ENCODE peak calls at places on chromosome 16, in nine cellular contexts. One of them, this sample, is unnamed.

GRCh38 chr16:1884889-1885288 is 12.9 kb upstream of the MEIOB start:
- DNase-seq in pancreas: no peak
- DNase-seq in lower leg skin: no peak
- DNase-seq in Panc1: no peak
- DNase-seq in fibroblast of mammary gland: no peak
- DNase-seq in dorsolateral prefrontal cortex: no peak
- DNase-seq in foreskin fibroblast: no peak
- DNase-seq in astrocyte: no peak
- DNase-seq in glutamatergic neuron: no peak
- DNase-seq in this sample: no peak

GRCh38 chr16:81491522-81492188 is 47.0 kb downstream of the CMIP start:
- DNase-seq in pancreas: no peak
- DNase-seq in lower leg skin: no peak
- DNase-seq in Panc1: no peak
- DNase-seq in fibroblast of mammary gland: peak; percentile 49
- DNase-seq in dorsolateral prefrontal cortex: no peak
- DNase-seq in foreskin fibroblast: peak; percentile 84
- DNase-seq in astrocyte: peak; percentile 43
- DNase-seq in glutamatergic neuron: no peak
- DNase-seq in this sample: no peak

GRCh38 chr16:80518436-80518835 is 22.4 kb upstream of the DYNLRB2 start:
- DNase-seq in pancreas: no peak
- DNase-seq in lower leg skin: no peak
- DNase-seq in Panc1: no peak
- DNase-seq in fibroblast of mammary gland: peak; percentile 31
- DNase-seq in dorsolateral prefrontal cortex: no peak
- DNase-seq in foreskin fibroblast: peak; percentile 31
- DNase-seq in astrocyte: no peak
- DNase-seq in glutamatergic neuron: no peak
- DNase-seq in this sample: no peak

GRCh38 chr16:10541396-10541795 is 39.0 kb downstream of the EMP2 start:
- DNase-seq in pancreas: no peak
- DNase-seq in lower leg skin: no peak
- DNase-seq in Panc1: no peak
- DNase-seq in fibroblast of mammary gland: no peak
- DNase-seq in dorsolateral prefrontal cortex: no peak
- DNase-seq in foreskin fibroblast: no peak
- DNase-seq in astrocyte: no peak
- DNase-seq in glutamatergic neuron: peak; percentile 30
- DNase-seq in this sample: no peak

GRCh38 chr16:64864232-64864803 is 257.5 kb downstream of the CDH11 start:
- DNase-seq in pancreas: no peak
- DNase-seq in lower leg skin: no peak
- DNase-seq in Panc1: peak; percentile 27
- DNase-seq in fibroblast of mammary gland: peak; percentile 96
- DNase-seq in dorsolateral prefrontal cortex: no peak
- DNase-seq in foreskin fibroblast: peak; percentile 90
- DNase-seq in astrocyte: peak; percentile 97
- DNase-seq in glutamatergic neuron: no peak
- DNase-seq in this sample: peak; percentile 23

GRCh38 chr16:12062343-12063003 is 85.9 kb downstream of the SNX29 start:
- DNase-seq in pancreas: no peak
- DNase-seq in lower leg skin: peak; percentile 95
- DNase-seq in Panc1: peak; percentile 17
- DNase-seq in fibroblast of mammary gland: peak; percentile 94
- DNase-seq in dorsolateral prefrontal cortex: no peak
- DNase-seq in foreskin fibroblast: peak; percentile 98
- DNase-seq in astrocyte: peak; percentile 80
- DNase-seq in glutamatergic neuron: no peak
- DNase-seq in this sample: peak; percentile 68

GRCh38 chr16:12573730-12574383 is 229.8 kb downstream of the CPPED1 start:
- DNase-seq in pancreas: peak; percentile 19
- DNase-seq in lower leg skin: no peak
- DNase-seq in Panc1: peak; percentile 18
- DNase-seq in fibroblast of mammary gland: peak; percentile 30
- DNase-seq in dorsolateral prefrontal cortex: peak; percentile 30
- DNase-seq in foreskin fibroblast: peak; percentile 49
- DNase-seq in astrocyte: no peak
- DNase-seq in glutamatergic neuron: peak; percentile 67
- DNase-seq in this sample: no peak

GRCh38 chr16:68238029-68238345 is 2.1 kb upstream of the ESRP2 start:
- DNase-seq in pancreas: no peak
- DNase-seq in lower leg skin: no peak
- DNase-seq in Panc1: no peak
- DNase-seq in fibroblast of mammary gland: no peak
- DNase-seq in dorsolateral prefrontal cortex: no peak
- DNase-seq in foreskin fibroblast: no peak
- DNase-seq in astrocyte: no peak
- DNase-seq in glutamatergic neuron: no peak
- DNase-seq in this sample: no peak

GRCh38 chr16:85674418-85674755 is 14.4 kb downstream of the GINS2 start:
- DNase-seq in pancreas: no peak
- DNase-seq in lower leg skin: no peak
- DNase-seq in Panc1: no peak
- DNase-seq in fibroblast of mammary gland: no peak
- DNase-seq in dorsolateral prefrontal cortex: no peak
- DNase-seq in foreskin fibroblast: no peak
- DNase-seq in astrocyte: no peak
- DNase-seq in glutamatergic neuron: no peak
- DNase-seq in this sample: no peak

GRCh38 chr16:85674828-85675227 is 13.9 kb downstream of the GINS2 start:
- DNase-seq in pancreas: no peak
- DNase-seq in lower leg skin: no peak
- DNase-seq in Panc1: no peak
- DNase-seq in fibroblast of mammary gland: no peak
- DNase-seq in dorsolateral prefrontal cortex: no peak
- DNase-seq in foreskin fibroblast: no peak
- DNase-seq in astrocyte: no peak
- DNase-seq in glutamatergic neuron: no peak
- DNase-seq in this sample: no peak

GRCh38 chr16:85673529-85674417 is 15.0 kb downstream of the GINS2 start:
- DNase-seq in pancreas: peak; percentile 85
- DNase-seq in lower leg skin: no peak
- DNase-seq in Panc1: no peak
- DNase-seq in fibroblast of mammary gland: peak; percentile 80
- DNase-seq in dorsolateral prefrontal cortex: no peak
- DNase-seq in foreskin fibroblast: peak; percentile 91
- DNase-seq in astrocyte: peak; percentile 61
- DNase-seq in glutamatergic neuron: no peak
- DNase-seq in this sample: no peak

GRCh38 chr16:85676466-85676865 is 12.3 kb downstream of the GINS2 start:
- DNase-seq in pancreas: no peak
- DNase-seq in lower leg skin: no peak
- DNase-seq in Panc1: no peak
- DNase-seq in fibroblast of mammary gland: no peak
- DNase-seq in dorsolateral prefrontal cortex: no peak
- DNase-seq in foreskin fibroblast: no peak
- DNase-seq in astrocyte: no peak
- DNase-seq in glutamatergic neuron: no peak
- DNase-seq in this sample: no peak

DNA sequence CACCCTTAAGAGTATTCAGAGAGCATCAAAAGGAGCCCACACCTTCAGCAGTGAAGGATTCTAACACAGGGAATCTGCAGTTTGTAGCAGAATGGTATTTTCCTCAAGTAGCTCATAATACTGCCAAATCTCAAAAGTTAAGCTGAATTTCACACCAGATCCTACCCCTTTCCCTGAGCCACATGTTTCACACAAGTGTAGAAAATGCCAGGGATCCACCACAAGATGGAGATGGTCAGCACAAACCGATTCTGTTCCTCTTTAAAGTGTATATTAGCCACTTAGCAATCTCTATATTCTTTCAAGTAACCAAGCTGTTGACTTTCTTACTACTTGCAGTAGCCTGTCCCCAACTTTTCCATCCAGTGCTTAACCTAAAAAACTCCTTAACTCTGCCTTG is 13.2 kb downstream of the GINS2 start:
- DNase-seq in pancreas: no peak
- DNase-seq in lower leg skin: no peak
- DNase-seq in Panc1: no peak
- DNase-seq in fibroblast of mammary gland: peak; percentile 54
- DNase-seq in dorsolateral prefrontal cortex: no peak
- DNase-seq in foreskin fibroblast: peak; percentile 73
- DNase-seq in astrocyte: no peak
- DNase-seq in glutamatergic neuron: no peak
- DNase-seq in this sample: no peak
- TF ChIP-seq CTCF in pancreas: no peak
- TF ChIP-seq CTCF in lower leg skin: no peak
- TF ChIP-seq CTCF in Panc1: peak; percentile 52
- TF ChIP-seq CTCF in fibroblast of mammary gland: peak; percentile 53
- TF ChIP-seq CTCF in dorsolateral prefrontal cortex: peak; percentile 31
- TF ChIP-seq CTCF in foreskin fibroblast: peak; percentile 47
- TF ChIP-seq CTCF in astrocyte: peak; percentile 42
- TF ChIP-seq CTCF in glutamatergic neuron: no peak
- TF ChIP-seq CTCF in this sample: peak; percentile 56

GRCh38 chr16:63596716-63597115 is 1525.1 kb downstream of the CDH11 start:
- DNase-seq in pancreas: no peak
- DNase-seq in lower leg skin: no peak
- DNase-seq in Panc1: no peak
- DNase-seq in fibroblast of mammary gland: no peak
- DNase-seq in dorsolateral prefrontal cortex: no peak
- DNase-seq in foreskin fibroblast: no peak
- DNase-seq in astrocyte: no peak
- DNase-seq in glutamatergic neuron: no peak
- DNase-seq in this sample: no peak

GRCh38 chr16:63602206-63602927 is 1519.5 kb downstream of the CDH11 start:
- DNase-seq in pancreas: no peak
- DNase-seq in lower leg skin: no peak
- DNase-seq in Panc1: no peak
- DNase-seq in fibroblast of mammary gland: no peak
- DNase-seq in dorsolateral prefrontal cortex: no peak
- DNase-seq in foreskin fibroblast: no peak
- DNase-seq in astrocyte: no peak
- DNase-seq in glutamatergic neuron: no peak
- DNase-seq in this sample: no peak
- TF ChIP-seq CTCF in pancreas: no peak
- TF ChIP-seq CTCF in lower leg skin: no peak
- TF ChIP-seq CTCF in Panc1: no peak
- TF ChIP-seq CTCF in fibroblast of mammary gland: no peak
- TF ChIP-seq CTCF in dorsolateral prefrontal cortex: no peak
- TF ChIP-seq CTCF in foreskin fibroblast: no peak
- TF ChIP-seq CTCF in astrocyte: no peak
- TF ChIP-seq CTCF in glutamatergic neuron: no peak
- TF ChIP-seq CTCF in this sample: no peak

DNA sequence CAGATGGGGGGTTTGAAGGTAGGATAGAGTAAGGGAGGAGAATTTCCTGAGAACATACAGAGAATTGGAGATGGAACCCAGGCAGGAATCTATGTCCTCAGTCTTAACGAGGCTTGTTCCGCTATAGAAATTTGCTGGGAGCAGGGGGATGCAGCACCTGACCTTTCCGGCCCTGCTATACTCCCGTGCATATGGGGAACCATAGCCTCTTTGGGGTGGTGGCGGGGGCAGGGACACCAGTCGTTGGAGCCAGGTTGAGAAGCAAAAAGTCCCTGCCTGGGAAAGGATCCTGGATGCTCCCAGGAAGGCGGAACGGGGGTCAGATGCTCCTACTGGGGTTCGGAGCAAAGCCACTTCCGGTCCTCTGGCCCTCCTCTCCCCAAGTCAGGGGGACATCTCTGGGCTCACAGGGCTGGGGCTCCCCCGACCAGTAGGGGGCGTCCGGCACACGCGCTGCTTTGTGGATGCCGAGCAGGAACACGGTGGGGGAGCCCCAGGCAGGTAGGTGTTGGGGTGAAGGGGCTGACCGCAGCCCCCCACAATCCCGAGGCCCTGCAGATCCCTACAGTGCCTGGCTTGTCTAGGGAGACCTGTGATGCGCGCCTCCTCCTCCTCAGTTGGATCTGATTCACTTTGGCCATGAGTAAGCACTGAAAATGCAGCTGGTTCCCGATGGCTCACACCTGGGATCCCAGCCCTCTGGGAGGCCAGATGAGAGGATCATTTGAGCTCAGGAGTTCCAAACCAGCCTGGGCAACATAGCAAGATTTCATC is 15.5 kb upstream of the TFAP4 start:
- DNase-seq in pancreas: peak; percentile 77
- DNase-seq in lower leg skin: no peak
- DNase-seq in Panc1: no peak
- DNase-seq in fibroblast of mammary gland: peak; percentile 75
- DNase-seq in dorsolateral prefrontal cortex: peak; percentile 69
- DNase-seq in foreskin fibroblast: peak; percentile 82
- DNase-seq in astrocyte: peak; percentile 50
- DNase-seq in glutamatergic neuron: peak; percentile 87
- DNase-seq in this sample: no peak
- TF ChIP-seq CTCF in pancreas: peak; percentile 85
- TF ChIP-seq CTCF in lower leg skin: no peak
- TF ChIP-seq CTCF in Panc1: peak; percentile 99
- TF ChIP-seq CTCF in fibroblast of mammary gland: peak; percentile 73
- TF ChIP-seq CTCF in dorsolateral prefrontal cortex: peak; percentile 95
- TF ChIP-seq CTCF in foreskin fibroblast: peak; percentile 99
- TF ChIP-seq CTCF in astrocyte: peak; percentile 63
- TF ChIP-seq CTCF in glutamatergic neuron: peak; percentile 88
- TF ChIP-seq CTCF in this sample: peak; percentile 99

DNA sequence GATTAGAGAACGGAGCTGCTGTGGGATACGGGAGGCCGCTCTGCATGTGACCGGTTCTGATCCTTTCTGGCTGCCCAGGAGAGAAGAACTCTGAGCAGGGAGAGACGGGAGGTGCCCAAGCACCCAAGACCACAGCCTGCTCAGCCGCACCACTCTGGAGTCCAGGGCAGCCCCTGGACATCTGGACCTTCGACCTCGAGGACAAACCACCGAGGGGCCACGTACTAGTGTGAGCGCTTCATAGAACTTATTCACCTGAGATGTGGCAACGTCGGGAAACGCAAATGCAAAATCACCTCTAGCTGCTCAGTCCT is 5.9 kb downstream of the RNF166 start:
- DNase-seq in pancreas: no peak
- DNase-seq in lower leg skin: no peak
- DNase-seq in Panc1: no peak
- DNase-seq in fibroblast of mammary gland: no peak
- DNase-seq in dorsolateral prefrontal cortex: no peak
- DNase-seq in foreskin fibroblast: no peak
- DNase-seq in astrocyte: no peak
- DNase-seq in glutamatergic neuron: no peak
- DNase-seq in this sample: no peak
- TF ChIP-seq CTCF in pancreas: no peak
- TF ChIP-seq CTCF in lower leg skin: no peak
- TF ChIP-seq CTCF in Panc1: no peak
- TF ChIP-seq CTCF in fibroblast of mammary gland: no peak
- TF ChIP-seq CTCF in dorsolateral prefrontal cortex: no peak
- TF ChIP-seq CTCF in foreskin fibroblast: no peak
- TF ChIP-seq CTCF in astrocyte: no peak
- TF ChIP-seq CTCF in glutamatergic neuron: no peak
- TF ChIP-seq CTCF in this sample: no peak

GRCh38 chr16:3094289-3095027 is 4.6 kb downstream of the ZSCAN10 start:
- DNase-seq in pancreas: no peak
- DNase-seq in lower leg skin: no peak
- DNase-seq in Panc1: no peak
- DNase-seq in fibroblast of mammary gland: peak; percentile 53
- DNase-seq in dorsolateral prefrontal cortex: no peak
- DNase-seq in foreskin fibroblast: peak; percentile 52
- DNase-seq in astrocyte: no peak
- DNase-seq in glutamatergic neuron: no peak
- DNase-seq in this sample: no peak
- TF ChIP-seq CTCF in pancreas: no peak
- TF ChIP-seq CTCF in lower leg skin: no peak
- TF ChIP-seq CTCF in Panc1: peak; percentile 85
- TF ChIP-seq CTCF in fibroblast of mammary gland: peak; percentile 66
- TF ChIP-seq CTCF in dorsolateral prefrontal cortex: peak; percentile 27
- TF ChIP-seq CTCF in foreskin fibroblast: peak; percentile 47
- TF ChIP-seq CTCF in astrocyte: peak; percentile 41
- TF ChIP-seq CTCF in glutamatergic neuron: no peak
- TF ChIP-seq CTCF in this sample: peak; percentile 42